ENCODE peak calls at places on chromosome 14, in four cellular contexts. One of them, this sample, is unnamed.
A peak's percentile ranks its signal among the peaks of the same experiment; 100 is the strongest.

GRCh38 chr14:60171690-60172089 is 6.5 kb upstream of the DHRS7 start:
- DNase-seq in H1: no peak
- DNase-seq in HCT116: no peak
- DNase-seq in GM12878: no peak
- DNase-seq in this sample: no peak

GRCh38 chr14:94225460-94225989 is 51.4 kb downstream of the PPP4R4 start:
- DNase-seq in H1: no peak
- DNase-seq in HCT116: no peak
- DNase-seq in GM12878: no peak
- DNase-seq in this sample: no peak

GRCh38 chr14:21902561-21903199 is 229.1 kb upstream of the OR4E1 start:
- DNase-seq in H1: no peak
- DNase-seq in HCT116: no peak
- DNase-seq in GM12878: no peak
- DNase-seq in this sample: no peak

GRCh38 chr14:23641180-23641914 is 5.2 kb downstream of the DHRS2 start:
- DNase-seq in H1: no peak
- DNase-seq in HCT116: no peak
- DNase-seq in GM12878: no peak
- DNase-seq in this sample: no peak

GRCh38 chr14:105255021-105255507 is 6.7 kb downstream of the BTBD6 start:
- DNase-seq in H1: no peak
- DNase-seq in HCT116: no peak
- DNase-seq in GM12878: no peak
- DNase-seq in this sample: no peak

GRCh38 chr14:103227076-103227475 is 103.8 kb downstream of the TNFAIP2 start:
- DNase-seq in H1: no peak
- DNase-seq in HCT116: no peak
- DNase-seq in GM12878: no peak
- DNase-seq in this sample: no peak

GRCh38 chr14:22291406-22291805 is 297.6 kb downstream of the DAD1 start:
- DNase-seq in H1: no peak
- DNase-seq in HCT116: no peak
- DNase-seq in GM12878: no peak
- DNase-seq in this sample: no peak

GRCh38 chr14:103391048-103391447 is 5.8 kb downstream of the MARK3 start:
- DNase-seq in H1: no peak
- DNase-seq in HCT116: peak; percentile 48
- DNase-seq in GM12878: no peak
- DNase-seq in this sample: peak; percentile 19

GRCh38 chr14:91227183-91227628 is 17.3 kb downstream of the GPR68 start:
- DNase-seq in H1: no peak
- DNase-seq in HCT116: no peak
- DNase-seq in GM12878: no peak
- DNase-seq in this sample: no peak

GRCh38 chr14:61438860-61439765 is 117.7 kb downstream of the PRKCH start:
- DNase-seq in H1: no peak
- DNase-seq in HCT116: no peak
- DNase-seq in GM12878: peak; percentile 90
- DNase-seq in this sample: no peak

GRCh38 chr14:104778694-104779331 is 16.7 kb downstream of the AKT1 start:
- DNase-seq in H1: no peak
- DNase-seq in HCT116: no peak
- DNase-seq in GM12878: no peak
- DNase-seq in this sample: no peak

GRCh38 chr14:60977848-60978247 is 3.0 kb downstream of the TRMT5 start:
- DNase-seq in H1: no peak
- DNase-seq in HCT116: no peak
- DNase-seq in GM12878: no peak
- DNase-seq in this sample: no peak

GRCh38 chr14:70754989-70755388 is 54.3 kb downstream of the MAP3K9 start:
- DNase-seq in H1: no peak
- DNase-seq in HCT116: peak; percentile 74
- DNase-seq in GM12878: no peak
- DNase-seq in this sample: no peak

GRCh38 chr14:102898776-102899515 is 23.5 kb upstream of the AMN start:
- DNase-seq in H1: no peak
- DNase-seq in HCT116: no peak
- DNase-seq in GM12878: peak; percentile 28
- DNase-seq in this sample: no peak

GRCh38 chr14:43356382-43356781 is 1150.7 kb downstream of the FSCB start:
- DNase-seq in H1: no peak
- DNase-seq in HCT116: no peak
- DNase-seq in GM12878: no peak
- DNase-seq in this sample: no peak

GRCh38 chr14:102911541-102911951 is 10.9 kb upstream of the AMN start:
- DNase-seq in H1: no peak
- DNase-seq in HCT116: no peak
- DNase-seq in GM12878: no peak
- DNase-seq in this sample: no peak

GRCh38 chr14:77375164-77375950 is 1.5 kb downstream of the TMED8 start:
- DNase-seq in H1: no peak
- DNase-seq in HCT116: no peak
- DNase-seq in GM12878: no peak
- DNase-seq in this sample: no peak
- TF ChIP-seq EGR1 in H1: no peak
- TF ChIP-seq EGR1 in HCT116: no peak
- TF ChIP-seq EGR1 in GM12878: no peak
- TF ChIP-seq EGR1 in this sample: no peak

DNA sequence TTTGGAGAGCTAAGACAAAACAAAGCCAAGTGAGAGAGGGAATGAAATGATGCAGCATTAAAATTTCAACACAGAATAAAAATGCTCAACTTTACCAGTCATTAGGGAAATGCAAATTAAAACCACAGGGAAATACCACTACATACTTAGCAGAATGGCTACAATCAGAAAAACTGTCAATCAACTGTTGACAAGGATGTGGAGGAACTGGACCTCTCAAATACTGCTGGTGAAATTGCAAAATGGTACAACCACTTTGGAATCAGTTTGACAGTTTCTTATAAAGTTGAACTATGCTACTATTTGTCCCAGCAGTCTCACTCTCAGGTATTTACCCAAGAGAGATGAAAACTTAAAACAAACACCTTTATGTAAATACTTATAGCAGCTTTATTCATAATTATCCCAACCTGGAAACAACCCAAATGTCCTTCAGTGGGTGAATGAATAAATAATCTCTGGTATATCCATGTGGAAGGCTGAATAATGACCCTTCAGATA is 43.7 kb upstream of the KTN1 start:
- DNase-seq in H1: no peak
- DNase-seq in HCT116: no peak
- DNase-seq in GM12878: no peak
- DNase-seq in this sample: no peak
- TF ChIP-seq JUND in H1: no peak
- TF ChIP-seq JUND in HCT116: no peak
- TF ChIP-seq JUND in GM12878: no peak
- TF ChIP-seq JUND in this sample: no peak

GRCh38 chr14:95545769-95546168 is 10.9 kb downstream of the GLRX5 start:
- DNase-seq in H1: no peak
- DNase-seq in HCT116: peak; percentile 53
- DNase-seq in GM12878: no peak
- DNase-seq in this sample: peak; percentile 38
- TF ChIP-seq EGR1 in H1: no peak
- TF ChIP-seq EGR1 in HCT116: no peak
- TF ChIP-seq EGR1 in GM12878: no peak
- TF ChIP-seq EGR1 in this sample: no peak

GRCh38 chr14:57189070-57189469 is 79.6 kb downstream of the EXOC5 start:
- DNase-seq in H1: no peak
- DNase-seq in HCT116: peak; percentile 15
- DNase-seq in GM12878: no peak
- DNase-seq in this sample: no peak
- TF ChIP-seq JUND in H1: no peak
- TF ChIP-seq JUND in HCT116: no peak
- TF ChIP-seq JUND in GM12878: no peak
- TF ChIP-seq JUND in this sample: no peak

DNA sequence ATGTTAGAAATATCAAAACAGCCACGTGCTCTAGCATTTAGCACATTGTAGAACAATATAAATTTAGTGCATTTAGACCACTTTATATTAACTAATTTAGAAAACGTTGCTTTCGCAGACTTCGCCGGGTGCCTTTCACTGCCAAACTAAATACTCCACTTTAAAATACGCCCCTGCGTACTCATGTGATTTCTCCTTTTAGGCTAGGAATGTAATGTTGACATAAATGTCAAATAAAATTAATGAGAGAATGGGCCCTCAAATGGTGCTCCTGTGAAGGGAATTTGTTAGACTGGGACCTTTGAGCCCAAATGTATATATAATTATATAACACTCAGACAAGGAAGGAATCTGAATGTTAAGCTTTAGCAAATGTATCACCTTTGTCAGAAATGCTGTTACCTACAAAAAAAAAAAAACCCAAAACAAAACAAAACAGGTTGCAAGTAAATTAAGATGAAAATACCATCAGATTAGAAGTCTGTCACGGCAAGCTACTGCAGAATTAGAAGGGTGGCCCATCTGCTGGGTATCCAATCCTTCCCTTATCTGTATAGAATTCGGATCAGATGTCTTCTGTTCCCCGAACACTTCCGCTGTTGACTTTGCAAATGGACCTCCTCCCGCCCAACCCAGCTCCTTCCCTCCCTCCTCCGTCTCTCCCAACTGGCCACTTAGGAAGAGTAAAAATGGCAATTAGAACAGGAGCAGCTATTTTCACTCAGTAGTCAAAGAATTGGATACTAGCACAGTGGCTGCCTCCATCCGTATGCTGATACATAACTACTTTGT is 159.3 kb upstream of the FOXN3 start:
- DNase-seq in H1: no peak
- DNase-seq in HCT116: no peak
- DNase-seq in GM12878: no peak
- DNase-seq in this sample: no peak
- TF ChIP-seq EGR1 in H1: no peak
- TF ChIP-seq EGR1 in HCT116: no peak
- TF ChIP-seq EGR1 in GM12878: no peak
- TF ChIP-seq EGR1 in this sample: no peak

GRCh38 chr14:101111620-101112290 is 208.2 kb upstream of the RTL1 start:
- DNase-seq in H1: no peak
- DNase-seq in HCT116: no peak
- DNase-seq in GM12878: no peak
- DNase-seq in this sample: no peak

GRCh38 chr14:101109981-101110728 is 206.6 kb upstream of the RTL1 start:
- DNase-seq in H1: no peak
- DNase-seq in HCT116: no peak
- DNase-seq in GM12878: no peak
- DNase-seq in this sample: no peak

GRCh38 chr14:101112351-101113107 is 209.0 kb upstream of the RTL1 start:
- DNase-seq in H1: no peak
- DNase-seq in HCT116: no peak
- DNase-seq in GM12878: no peak
- DNase-seq in this sample: no peak

GRCh38 chr14:101109347-101109638 is 205.8 kb upstream of the RTL1 start:
- DNase-seq in H1: no peak
- DNase-seq in HCT116: no peak
- DNase-seq in GM12878: no peak
- DNase-seq in this sample: no peak

DNA sequence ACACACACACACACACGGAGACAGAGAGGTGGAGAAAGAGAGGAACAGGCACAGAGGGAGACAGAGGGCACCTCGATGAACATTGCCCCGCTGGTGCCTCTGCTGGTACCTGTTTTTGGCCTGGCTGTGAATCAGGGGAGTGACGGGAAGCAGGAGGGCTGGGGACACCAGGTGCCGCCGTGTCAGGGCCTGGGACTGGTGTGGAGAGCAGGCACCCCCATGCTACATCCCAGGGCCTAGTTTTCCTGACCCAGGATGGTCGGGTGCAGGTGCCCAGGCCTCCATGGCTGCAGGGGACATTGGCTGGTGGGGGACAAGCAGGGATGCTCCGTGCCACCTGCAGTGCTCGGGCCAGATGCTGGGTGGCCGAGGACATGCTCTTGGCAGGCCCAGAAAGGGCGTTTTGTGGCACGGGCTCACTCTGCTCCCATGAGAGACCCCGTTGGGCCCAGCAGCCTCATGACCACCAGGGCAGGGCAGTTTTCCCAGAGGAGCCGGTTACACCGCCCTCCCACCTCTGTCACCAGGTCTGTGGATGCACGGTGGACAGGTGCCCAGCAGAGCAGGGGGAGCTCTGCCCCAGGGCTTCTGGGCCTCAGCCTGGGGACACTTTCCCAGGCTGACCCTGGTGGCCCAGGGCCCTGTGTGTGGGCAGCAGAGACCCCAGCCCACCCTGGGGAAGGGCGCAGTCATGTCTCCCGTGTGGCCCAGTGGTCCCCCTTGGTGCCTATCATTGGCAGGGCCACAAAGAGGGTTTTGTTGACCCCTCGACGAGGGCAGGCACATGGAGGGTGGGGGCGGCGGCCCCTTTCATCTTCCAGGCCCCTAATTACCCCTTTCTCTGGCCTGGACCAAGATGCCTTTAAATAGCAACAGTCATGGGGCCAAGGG is 207.5 kb upstream of the RTL1 start:
- DNase-seq in H1: no peak
- DNase-seq in HCT116: no peak
- DNase-seq in GM12878: no peak
- DNase-seq in this sample: no peak
- TF ChIP-seq JUND in H1: no peak
- TF ChIP-seq JUND in HCT116: no peak
- TF ChIP-seq JUND in GM12878: no peak
- TF ChIP-seq JUND in this sample: no peak

GRCh38 chr14:85528882-85529585 is 910 bp upstream of the FLRT2 start:
- DNase-seq in H1: no peak
- DNase-seq in HCT116: no peak
- DNase-seq in GM12878: no peak
- DNase-seq in this sample: no peak

GRCh38 chr14:85528080-85528881 is 1.7 kb upstream of the FLRT2 start:
- DNase-seq in H1: no peak
- DNase-seq in HCT116: no peak
- DNase-seq in GM12878: no peak
- DNase-seq in this sample: no peak

GRCh38 chr14:85531141-85531593 is 1.2 kb downstream of the FLRT2 start:
- DNase-seq in H1: no peak
- DNase-seq in HCT116: no peak
- DNase-seq in GM12878: no peak
- DNase-seq in this sample: no peak

GRCh38 chr14:85530626-85531025 is 682 bp downstream of the FLRT2 start:
- DNase-seq in H1: no peak
- DNase-seq in HCT116: no peak
- DNase-seq in GM12878: no peak
- DNase-seq in this sample: no peak

DNA sequence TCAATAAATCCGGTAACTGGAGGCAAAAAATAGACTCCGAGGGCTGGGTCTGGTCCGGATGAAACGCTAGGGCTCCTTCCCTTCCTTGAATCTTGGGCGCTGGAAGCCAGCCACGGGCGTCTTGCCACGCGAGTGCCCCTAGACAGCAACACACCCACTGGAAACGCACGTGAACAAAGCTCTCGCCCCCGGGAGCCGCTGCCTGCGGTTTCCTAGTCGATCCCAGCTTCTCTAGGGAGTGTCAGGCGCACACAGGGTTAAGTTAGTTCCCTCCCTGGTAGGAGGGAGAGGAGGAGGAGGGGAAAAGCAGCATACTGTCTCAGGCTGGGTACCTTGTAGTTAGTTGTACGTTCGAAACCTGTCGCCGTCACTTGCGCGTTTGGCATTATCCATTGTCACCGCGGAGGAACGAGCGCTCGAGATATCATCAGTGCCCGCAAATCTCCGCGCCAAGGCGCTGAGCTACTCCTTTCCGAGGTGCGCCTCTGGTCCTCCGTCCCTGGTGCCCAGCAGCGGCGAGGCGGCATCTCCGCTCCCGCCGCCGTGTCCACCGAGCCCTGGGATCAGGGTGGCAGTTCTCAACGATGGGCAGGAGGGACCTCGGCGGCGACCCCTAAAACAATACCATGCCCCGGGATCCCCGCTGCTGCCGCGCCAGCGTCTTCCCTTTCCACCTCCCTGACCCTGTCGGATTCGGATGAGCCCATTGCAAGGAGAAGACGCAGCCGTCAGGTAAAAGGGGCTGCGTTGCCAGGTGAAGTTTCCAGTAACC is at the start of gene FLRT2:
- DNase-seq in H1: no peak
- DNase-seq in HCT116: no peak
- DNase-seq in GM12878: no peak
- DNase-seq in this sample: no peak
- TF ChIP-seq EGR1 in H1: no peak
- TF ChIP-seq EGR1 in HCT116: no peak
- TF ChIP-seq EGR1 in GM12878: no peak
- TF ChIP-seq EGR1 in this sample: no peak

This sample was measured in K562.